ENCODE peak calls at places on chromosomes 12 and 14, in seven cellular contexts. U is T-helper 17 cell, E is progenitor cell of endocrine pancreas, P is neural progenitor cell, X is nephron progenitor cell, Y is Daoy, A is C1 segment of cervical spinal cord. C is an unnamed sample.

GRCh38 chr12:31622038-31622437 is 31.1 kb upstream of the DENND5B start:
- DNase-seq in P (no peak), X (no peak), U (no peak), Y (no peak), A (no peak), E (no peak), C (no peak)

GRCh38 chr12:8145754-8146415 is 10.9 kb upstream of the ZNF705A start:
- DNase-seq in P (peak), U (no peak), Y (peak), A (no peak), X (peak), E (no peak), C (peak)

GRCh38 chr14:104800600-104801283 is at the start of gene ZBTB42:
- DNase-seq in E (peak), A (no peak), X (peak), P (peak), U (peak), Y (peak), C (peak)

GRCh38 chr14:90384543-90384911 is 12.3 kb upstream of the CALM1 start:
- DNase-seq in P (no peak), U (no peak), A (no peak), E (no peak), Y (peak), X (no peak), C (no peak)

GRCh38 chr14:36505892-36506731 is 13.9 kb downstream of the NKX2-1 start:
- DNase-seq in X (no peak), U (no peak), A (no peak), P (peak), Y (peak), E (no peak), C (no peak)

GRCh38 chr12:53495903-53496751 is 3.1 kb downstream of the MAP3K12 start:
- DNase-seq in A (no peak), P (peak), U (no peak), X (peak), E (no peak), Y (peak), C (peak)

GRCh38 chr14:31965735-31966598 is 111.1 kb upstream of the ARHGAP5 start:
- DNase-seq in A (no peak), U (no peak), X (no peak), E (no peak), P (no peak), Y (peak), C (no peak)

GRCh38 chr12:83092101-83092500 is 405.4 kb downstream of the TMTC2 start:
- DNase-seq in X (no peak), Y (no peak), E (no peak), P (peak), A (no peak), U (no peak), C (no peak)

GRCh38 chr12:99627459-99627858 is 20.1 kb upstream of the GARIN6 start:
- DNase-seq in X (no peak), E (no peak), A (no peak), Y (no peak), U (no peak), P (no peak), C (no peak)

GRCh38 chr12:113214938-113215400 is 6.3 kb upstream of the TPCN1 start:
- DNase-seq in P (no peak), U (no peak), A (no peak), X (no peak), Y (peak), E (no peak), C (peak)

GRCh38 chr12:481422-481821 is 21.7 kb downstream of the B4GALNT3 start:
- DNase-seq in X (no peak), U (no peak), E (no peak), P (no peak), Y (peak), A (no peak), C (peak)

GRCh38 chr14:25048170-25049126 is 1.5 kb downstream of the STXBP6 start:
- DNase-seq in P (no peak), A (no peak), U (no peak), Y (peak), X (peak), E (no peak), C (peak)

GRCh38 chr14:55074662-55075061 is 23.2 kb downstream of the MAPK1IP1L start:
- DNase-seq in U (no peak), E (no peak), Y (peak), P (no peak), X (no peak), A (no peak), C (no peak)

GRCh38 chr12:64186789-64187188 is 35.3 kb downstream of the KICS2 start:
- DNase-seq in A (no peak), E (no peak), X (no peak), U (no peak), Y (peak), P (no peak), C (no peak)

GRCh38 chr12:726281-727140 is 25.9 kb upstream of the WNK1 start:
- DNase-seq in Y (peak), U (no peak), A (no peak), E (no peak), X (no peak), P (no peak), C (no peak)

GRCh38 chr12:34526946-34527345 is 504.6 kb downstream of the ALG10 start:
- DNase-seq in Y (no peak), P (no peak), A (no peak), X (no peak), U (no peak), E (no peak), C (no peak)

GRCh38 chr12:64691793-64692583 is 67.2 kb downstream of the GNS start:
- DNase-seq in U (no peak), E (no peak), A (no peak), Y (no peak), X (no peak), P (peak), C (no peak)

GRCh38 chr14:51849095-51849494 is 11.3 kb upstream of the GNG2 start:
- DNase-seq in A (no peak), X (no peak), Y (no peak), U (no peak), P (no peak), E (no peak), C (no peak)

GRCh38 chr12:71685961-71686657 is at the start of gene TMEM19:
- DNase-seq in A (peak), U (peak), Y (peak), P (peak), E (peak), X (peak), C (peak)

GRCh38 chr14:44960646-44961045 is 1.1 kb downstream of the KLHL28 start:
- DNase-seq in U (no peak), P (no peak), X (no peak), A (no peak), E (no peak), Y (no peak), C (no peak)

GRCh38 chr14:44847910-44848309 is 113.8 kb downstream of the KLHL28 start:
- DNase-seq in Y (peak), P (no peak), U (no peak), X (no peak), A (no peak), E (no peak), C (no peak)

GRCh38 chr14:41597647-41598046 is 9.0 kb upstream of the LRFN5 start:
- DNase-seq in E (peak), Y (no peak), X (no peak), U (no peak), A (no peak), P (no peak), C (no peak)

GRCh38 chr12:49389092-49389703 is 21.9 kb downstream of the SPATS2 start:
- DNase-seq in X (peak), A (no peak), P (peak), E (no peak), Y (no peak), U (peak), C (peak)

GRCh38 chr12:45613306-45613705 is 116.2 kb upstream of the ARID2 start:
- DNase-seq in A (no peak), X (no peak), Y (no peak), U (no peak), E (no peak), P (no peak), C (no peak)

GRCh38 chr14:98564006-98564405 is 708.0 kb downstream of the BCL11B start:
- DNase-seq in E (no peak), U (no peak), A (no peak), Y (no peak), X (peak), P (peak), C (no peak)

GRCh38 chr12:38669081-38669480 is 236.3 kb downstream of the CPNE8 start:
- DNase-seq in X (no peak), Y (no peak), U (no peak), E (no peak), P (no peak), A (no peak), C (no peak)

GRCh38 chr12:117816-118345 is 51.3 kb downstream of the IQSEC3 start:
- DNase-seq in Y (no peak), P (no peak), U (no peak), E (no peak), X (no peak), A (no peak), C (no peak)

GRCh38 chr12:68098939-68099338 is 60.6 kb downstream of the IFNG start:
- DNase-seq in Y (no peak), E (no peak), X (no peak), A (no peak), U (no peak), P (no peak), C (no peak)

GRCh38 chr12:107992870-107993451 is 136.1 kb upstream of the WSCD2 start:
- DNase-seq in A (no peak), X (peak), Y (peak), P (peak), E (peak), U (no peak), C (no peak)

GRCh38 chr12:115569694-115570093 is 707.8 kb downstream of the MED13L start:
- DNase-seq in A (no peak), Y (peak), U (no peak), X (no peak), P (peak), E (no peak), C (no peak)

GRCh38 chr14:56555921-56556570 is 23.6 kb upstream of the TMEM260 start:
- DNase-seq in Y (peak), U (no peak), P (peak), A (no peak), E (no peak), X (no peak), C (no peak)

GRCh38 chr12:90407841-90408240 is 547.1 kb downstream of the CCER1 start:
- DNase-seq in U (no peak), P (peak), A (no peak), Y (no peak), X (no peak), E (no peak), C (no peak)

GRCh38 chr14:76564471-76565119 is 188.7 kb downstream of the ESRRB start:
- DNase-seq in P (peak), U (no peak), X (no peak), A (no peak), E (no peak), Y (peak), C (no peak)

GRCh38 chr14:31204593-31205534 is 2.7 kb downstream of the HECTD1 start:
- DNase-seq in A (no peak), Y (no peak), X (no peak), E (no peak), U (no peak), P (no peak), C (no peak)

GRCh38 chr12:49298160-49298559 is 3.2 kb downstream of the PRPH start:
- DNase-seq in Y (no peak), E (no peak), X (no peak), U (no peak), P (no peak), A (no peak), C (no peak)